ENCODE peak calls at places on chromosomes 6 and 20, in eight cellular contexts. E is Caco-2; I is neuronal stem cell; A is CD8-positive, alpha-beta memory T cell; J is breast epithelium; P is left ventricle myocardium inferior; O is CD8-positive, alpha-beta T cell; L is SJSA1. D is an unnamed sample.
A peak's percentile ranks its signal among the peaks of the same experiment; 100 is the strongest.

GRCh38 chr20:58482416-58482815 is 32.8 kb downstream of the APCDD1L start:
- DNase-seq in I (no peak), E (no peak), L (no peak), P (no peak), O (no peak), A (no peak), J (no peak), D (no peak)

GRCh38 chr6:106823732-106824351 is 150.7 kb downstream of the CD24 start:
- DNase-seq in L (no peak), O (no peak), A (no peak), P (no peak), J (no peak), E (peak; percentile 59), I (no peak), D (no peak)

GRCh38 chr6:25583099-25583498 is 68.9 kb upstream of the SCGN start:
- DNase-seq in P (no peak), A (no peak), L (no peak), O (no peak), J (no peak), E (no peak), I (no peak), D (no peak)

GRCh38 chr20:45339084-45339483 is 9.1 kb downstream of the SDC4 start:
- DNase-seq in A (no peak), E (no peak), L (no peak), I (no peak), J (no peak), O (no peak), P (no peak), D (peak; percentile 68)

GRCh38 chr20:19207541-19207940 is 4.9 kb upstream of the SLC24A3 start:
- DNase-seq in P (no peak), I (no peak), J (no peak), O (no peak), E (no peak), L (no peak), A (no peak), D (no peak)

GRCh38 chr6:50998905-50999304 is 180.2 kb downstream of the TFAP2B start:
- DNase-seq in L (no peak), I (no peak), J (no peak), O (no peak), P (no peak), E (no peak), A (no peak), D (no peak)

GRCh38 chr20:164618-165017 is 7.4 kb downstream of the DEFB127 start:
- DNase-seq in I (no peak), P (no peak), O (no peak), A (no peak), J (no peak), L (no peak), E (no peak), D (no peak)

GRCh38 chr6:161694995-161695394 is 421.1 kb upstream of the AGPAT4 start:
- DNase-seq in P (no peak), I (no peak), A (no peak), J (no peak), L (no peak), O (no peak), E (no peak), D (no peak)

GRCh38 chr6:114707081-114707480 is 364.3 kb upstream of the HS3ST5 start:
- DNase-seq in I (peak; percentile 17), E (no peak), L (no peak), O (no peak), P (no peak), A (no peak), J (no peak), D (no peak)

GRCh38 chr20:38447931-38448675 is 13.0 kb upstream of the SNHG17 start:
- DNase-seq in A (no peak), L (no peak), O (no peak), I (no peak), J (no peak), E (peak; percentile 44), P (no peak), D (peak; percentile 27)

GRCh38 chr20:258269-258858 is 840 bp downstream of the DEFB132 start:
- DNase-seq in J (no peak), A (no peak), E (no peak), L (no peak), P (no peak), I (no peak), O (no peak), D (no peak)

GRCh38 chr6:107555449-107555848 is 65.5 kb downstream of the SOBP start:
- DNase-seq in E (no peak), A (no peak), J (no peak), L (no peak), I (no peak), O (no peak), P (no peak), D (no peak)

GRCh38 chr6:6684365-6684833 is 95.9 kb downstream of the LY86 start:
- DNase-seq in O (no peak), L (no peak), J (no peak), P (no peak), A (peak; percentile 30), E (no peak), I (no peak), D (no peak)

GRCh38 chr6:154857529-154857928 is 124.3 kb downstream of the SCAF8 start:
- DNase-seq in P (no peak), E (no peak), I (no peak), J (no peak), L (no peak), A (no peak), O (no peak), D (no peak)

GRCh38 chr6:119612176-119612870 is 262.8 kb upstream of the MAN1A1 start:
- DNase-seq in O (no peak), I (no peak), L (no peak), J (no peak), A (no peak), E (no peak), P (no peak), D (no peak)

DNA sequence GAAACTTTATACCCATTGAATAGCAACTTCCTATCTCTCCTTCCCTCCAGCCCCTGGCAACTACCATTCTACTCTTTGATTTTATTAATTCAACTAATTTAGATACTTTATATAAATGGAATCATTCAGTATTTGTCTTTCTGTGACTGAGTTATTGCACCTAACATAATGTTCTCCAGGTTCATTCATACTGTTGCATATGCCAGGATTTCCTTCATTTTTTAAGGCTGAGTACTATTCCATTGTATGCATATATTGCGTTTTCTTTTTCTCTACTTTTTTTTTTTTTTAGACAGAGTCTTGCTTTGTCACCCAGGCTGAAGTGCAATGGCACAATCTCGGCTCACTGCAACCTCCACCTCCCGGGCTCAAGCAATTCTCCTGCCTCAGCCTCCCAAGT is 49.5 kb upstream of the BEND6 start:
- DNase-seq in O (no peak), L (no peak), I (no peak), E (no peak), J (no peak), P (no peak), A (no peak), D (no peak)
- H3K4me1 ChIP-seq in O (no peaks in the 10 kb centered on the region), L (peaks cover 48% of the 10 kb centered on the region), I (peaks cover 2% of the 10 kb centered on the region), E (no peaks in the 10 kb centered on the region), J (no peaks in the 10 kb centered on the region), P (no peaks in the 10 kb centered on the region), A (no peaks in the 10 kb centered on the region), D (no peaks in the 10 kb centered on the region)

GRCh38 chr6:15272562-15272961 is 26.7 kb downstream of the JARID2 start:
- DNase-seq in A (no peak), O (no peak), J (no peak), I (no peak), E (no peak), P (no peak), L (no peak), D (no peak)

GRCh38 chr6:15268130-15268908 is 22.4 kb downstream of the JARID2 start:
- DNase-seq in O (no peak), L (no peak), I (no peak), E (no peak), J (no peak), A (no peak), P (no peak), D (no peak)

GRCh38 chr6:15269619-15270018 is 23.8 kb downstream of the JARID2 start:
- DNase-seq in E (no peak), I (no peak), A (no peak), P (no peak), L (no peak), J (no peak), O (no peak), D (no peak)

GRCh38 chr6:15267221-15267620 is 21.4 kb downstream of the JARID2 start:
- DNase-seq in O (no peak), L (no peak), P (no peak), E (no peak), A (no peak), I (no peak), J (no peak), D (no peak)

GRCh38 chr6:15270402-15270801 is 24.5 kb downstream of the JARID2 start:
- DNase-seq in I (no peak), J (no peak), P (no peak), O (no peak), E (no peak), L (no peak), A (no peak), D (no peak)
- H3K4me1 ChIP-seq in I (peaks cover 32% of the 10 kb centered on the region), J (peaks cover 6% of the 10 kb centered on the region), P (peaks cover 58% of the 10 kb centered on the region), O (peaks cover 47% of the 10 kb centered on the region), E (peaks cover 8% of the 10 kb centered on the region), L (peaks cover 28% of the 10 kb centered on the region), A (peaks cover 41% of the 10 kb centered on the region), D (peaks cover 43% of the 10 kb centered on the region)

DNA sequence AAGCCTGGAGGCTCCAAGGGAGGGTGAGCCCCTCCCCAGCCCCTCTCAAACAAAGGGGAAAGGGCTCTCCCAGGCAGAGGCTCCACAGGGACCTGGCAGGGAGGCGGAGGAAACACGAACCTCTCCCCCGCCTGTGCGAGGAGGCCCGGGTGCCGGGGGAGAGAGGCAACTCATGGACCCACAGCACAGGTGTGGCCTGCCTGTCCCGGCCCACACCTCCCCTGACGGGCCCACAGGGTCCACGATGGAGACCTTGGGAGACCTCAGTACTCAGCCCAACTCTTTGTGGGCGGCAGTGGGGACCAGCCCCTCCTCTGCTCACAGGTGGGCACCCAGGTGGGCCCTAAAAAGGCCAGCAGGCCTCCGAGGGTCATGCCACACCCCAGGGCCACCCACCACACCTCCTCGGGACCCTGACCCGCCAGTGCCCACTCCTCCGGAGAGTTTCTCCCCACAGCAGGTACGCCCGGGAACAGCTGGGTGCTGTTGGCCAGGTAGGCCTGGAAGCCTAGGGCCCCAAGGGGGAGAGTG is 12.2 kb downstream of the LAMA5 start:
- DNase-seq in J (no peak), A (no peak), I (no peak), E (no peak), O (no peak), L (no peak), P (no peak), D (no peak)
- H3K4me1 ChIP-seq in J (peaks cover 47% of the 10 kb centered on the region), A (no peaks in the 10 kb centered on the region), I (peaks cover 31% of the 10 kb centered on the region), E (peaks cover 82% of the 10 kb centered on the region), O (no peaks in the 10 kb centered on the region), L (peaks cover 48% of the 10 kb centered on the region), P (peaks cover 84% of the 10 kb centered on the region), D (no peaks in the 10 kb centered on the region)

DNA sequence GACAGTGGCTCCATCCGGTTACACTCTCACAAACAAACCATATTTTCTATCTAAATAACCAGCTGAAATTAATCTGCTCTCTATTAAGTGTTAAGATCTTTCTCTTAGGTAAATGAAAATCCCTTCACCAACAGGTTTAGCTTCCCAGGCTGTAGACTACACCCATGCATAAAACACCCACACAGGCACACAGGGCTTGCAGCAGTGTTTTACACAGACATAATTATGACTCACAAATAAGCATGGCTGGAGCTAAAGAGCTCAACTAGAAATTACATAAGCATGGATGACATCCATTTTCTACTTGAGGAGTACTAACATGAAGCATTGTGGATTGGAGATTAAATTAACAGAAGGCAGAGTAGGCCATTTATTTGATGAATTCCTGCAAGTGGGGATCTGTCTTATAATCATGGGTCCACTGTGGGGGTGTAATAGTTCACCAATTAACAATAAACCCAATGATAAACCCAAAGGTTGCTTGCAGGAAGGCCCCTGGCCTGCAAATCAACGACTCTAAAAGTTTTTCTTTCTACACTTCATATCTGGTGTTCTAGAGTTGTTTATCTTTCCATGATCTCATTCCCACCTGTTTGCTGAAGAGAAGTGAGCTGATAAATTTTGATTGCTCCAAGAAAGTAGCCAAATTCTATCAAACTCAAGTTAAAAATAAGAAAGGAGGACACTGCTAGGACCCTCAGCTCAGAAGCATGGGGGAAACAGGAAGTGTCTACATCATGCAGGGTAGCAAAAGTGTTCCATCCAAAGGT is 33.8 kb upstream of the E2F3 start:
- DNase-seq in E (no peak), A (no peak), J (no peak), P (no peak), I (no peak), L (no peak), O (no peak), D (no peak)
- H3K4me1 ChIP-seq in E (peaks cover 25% of the 10 kb centered on the region), A (peaks cover 66% of the 10 kb centered on the region), J (no peaks in the 10 kb centered on the region), P (no peaks in the 10 kb centered on the region), I (no peaks in the 10 kb centered on the region), L (no peaks in the 10 kb centered on the region), O (peaks cover 61% of the 10 kb centered on the region), D (no peaks in the 10 kb centered on the region)